ENCODE peak calls at places on chromosomes 2 and 18, in eight cellular contexts. One of them, this sample, is unnamed.
A peak's percentile ranks its signal among the peaks of the same experiment; 100 is the strongest.

GRCh38 chr2:216678813-216679657 is 16.3 kb downstream of the IGFBP5 start:
- DNase-seq in left ventricle myocardium inferior: no peak
- DNase-seq in stomach: no peak
- DNase-seq in body of pancreas: no peak
- DNase-seq in fibroblast of lung: no peak
- DNase-seq in Panc1: no peak
- DNase-seq in IMR-90: no peak
- DNase-seq in esophagus squamous epithelium: no peak
- DNase-seq in this sample: no peak

GRCh38 chr18:13320133-13320532 is 101.6 kb downstream of the LDLRAD4 start:
- DNase-seq in stomach: no peak
- DNase-seq in body of pancreas: no peak
- DNase-seq in Panc1: no peak
- DNase-seq in fibroblast of lung: no peak
- DNase-seq in IMR-90: no peak
- DNase-seq in esophagus squamous epithelium: no peak
- DNase-seq in left ventricle myocardium inferior: no peak
- DNase-seq in this sample: no peak

GRCh38 chr18:79458131-79458838 is 62.6 kb downstream of the NFATC1 start:
- DNase-seq in stomach: peak; percentile 63
- DNase-seq in fibroblast of lung: peak; percentile 93
- DNase-seq in left ventricle myocardium inferior: peak; percentile 76
- DNase-seq in Panc1: peak; percentile 15
- DNase-seq in body of pancreas: peak; percentile 49
- DNase-seq in IMR-90: peak; percentile 84
- DNase-seq in esophagus squamous epithelium: no peak
- DNase-seq in this sample: no peak

GRCh38 chr2:236785611-236786057 is 216.0 kb downstream of the ACKR3 start:
- DNase-seq in stomach: no peak
- DNase-seq in fibroblast of lung: peak; percentile 50
- DNase-seq in IMR-90: no peak
- DNase-seq in left ventricle myocardium inferior: no peak
- DNase-seq in body of pancreas: no peak
- DNase-seq in Panc1: no peak
- DNase-seq in esophagus squamous epithelium: no peak
- DNase-seq in this sample: no peak

GRCh38 chr2:188852752-188853151 is 121.4 kb upstream of the COL3A1 start:
- DNase-seq in stomach: no peak
- DNase-seq in Panc1: no peak
- DNase-seq in body of pancreas: no peak
- DNase-seq in fibroblast of lung: peak; percentile 20
- DNase-seq in esophagus squamous epithelium: no peak
- DNase-seq in IMR-90: peak; percentile 37
- DNase-seq in left ventricle myocardium inferior: no peak
- DNase-seq in this sample: no peak

GRCh38 chr2:188785515-188785914 is 188.7 kb upstream of the COL3A1 start:
- DNase-seq in stomach: no peak
- DNase-seq in esophagus squamous epithelium: no peak
- DNase-seq in Panc1: no peak
- DNase-seq in body of pancreas: no peak
- DNase-seq in left ventricle myocardium inferior: no peak
- DNase-seq in IMR-90: no peak
- DNase-seq in fibroblast of lung: peak; percentile 17
- DNase-seq in this sample: no peak

GRCh38 chr2:135694711-135695110 is 46.9 kb upstream of the UBXN4 start:
- DNase-seq in fibroblast of lung: no peak
- DNase-seq in stomach: no peak
- DNase-seq in IMR-90: peak; percentile 7
- DNase-seq in body of pancreas: no peak
- DNase-seq in left ventricle myocardium inferior: no peak
- DNase-seq in esophagus squamous epithelium: no peak
- DNase-seq in Panc1: no peak
- DNase-seq in this sample: no peak

GRCh38 chr2:88090446-88091283 is 23.0 kb downstream of the SMYD1 start:
- DNase-seq in Panc1: no peak
- DNase-seq in esophagus squamous epithelium: no peak
- DNase-seq in left ventricle myocardium inferior: no peak
- DNase-seq in IMR-90: no peak
- DNase-seq in fibroblast of lung: no peak
- DNase-seq in body of pancreas: no peak
- DNase-seq in stomach: no peak
- DNase-seq in this sample: no peak

GRCh38 chr18:63074987-63075404 is 244.6 kb downstream of the BCL2 start:
- DNase-seq in left ventricle myocardium inferior: peak; percentile 84
- DNase-seq in esophagus squamous epithelium: no peak
- DNase-seq in IMR-90: peak; percentile 16
- DNase-seq in fibroblast of lung: peak; percentile 36
- DNase-seq in Panc1: no peak
- DNase-seq in stomach: peak; percentile 68
- DNase-seq in body of pancreas: peak; percentile 70
- DNase-seq in this sample: peak; percentile 56

GRCh38 chr2:168671932-168672331 is 130.5 kb upstream of the NOSTRIN start:
- DNase-seq in body of pancreas: no peak
- DNase-seq in IMR-90: peak; percentile 75
- DNase-seq in Panc1: no peak
- DNase-seq in esophagus squamous epithelium: no peak
- DNase-seq in left ventricle myocardium inferior: no peak
- DNase-seq in fibroblast of lung: peak; percentile 53
- DNase-seq in stomach: no peak
- DNase-seq in this sample: no peak

GRCh38 chr2:43057026-43057741 is 169.2 kb downstream of the ZFP36L2 start:
- DNase-seq in Panc1: no peak
- DNase-seq in left ventricle myocardium inferior: peak; percentile 68
- DNase-seq in esophagus squamous epithelium: no peak
- DNase-seq in stomach: peak; percentile 81
- DNase-seq in fibroblast of lung: no peak
- DNase-seq in body of pancreas: peak; percentile 56
- DNase-seq in IMR-90: no peak
- DNase-seq in this sample: no peak
- H3K27ac ChIP-seq in Panc1: no peak overlapping the region
- H3K27ac ChIP-seq in left ventricle myocardium inferior: no peak overlapping the region
- H3K27ac ChIP-seq in esophagus squamous epithelium: no peak overlapping the region
- H3K27ac ChIP-seq in stomach: no peak overlapping the region
- H3K27ac ChIP-seq in fibroblast of lung: no peak overlapping the region
- H3K27ac ChIP-seq in body of pancreas: no peak overlapping the region
- H3K27ac ChIP-seq in IMR-90: no peak overlapping the region
- H3K27ac ChIP-seq in this sample: no peak overlapping the region

DNA sequence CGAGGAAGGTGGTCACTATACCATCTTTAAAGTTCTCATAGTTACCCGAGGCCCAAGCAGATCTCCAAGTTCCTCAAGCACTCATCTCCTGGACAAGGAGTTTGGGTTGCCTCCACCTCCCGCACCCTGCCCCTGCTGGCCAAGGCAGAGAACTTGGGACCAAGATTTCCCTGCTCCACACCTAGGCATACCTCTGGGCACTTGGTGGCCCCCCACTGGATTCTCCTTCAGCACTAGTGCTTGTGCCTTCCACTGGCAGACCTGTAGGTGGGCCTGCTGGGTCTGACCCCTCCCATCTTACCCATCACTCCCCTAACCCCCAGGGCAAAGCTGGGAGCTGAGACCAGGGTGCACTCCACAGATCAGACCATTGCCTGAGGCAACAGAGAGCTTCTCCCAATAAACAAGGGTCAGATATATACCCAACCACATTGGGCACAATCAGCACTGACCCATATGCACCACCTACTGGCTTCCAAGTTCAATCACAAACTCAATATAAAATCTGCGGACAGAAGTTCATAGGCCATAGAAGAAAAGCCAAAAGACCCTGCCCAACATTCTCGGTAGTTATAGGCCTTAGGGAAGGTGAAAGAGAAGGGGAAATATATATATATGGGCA is 244.2 kb downstream of the EXOC6B start:
- DNase-seq in fibroblast of lung: no peak
- DNase-seq in IMR-90: no peak
- DNase-seq in Panc1: no peak
- DNase-seq in left ventricle myocardium inferior: no peak
- DNase-seq in stomach: no peak
- DNase-seq in body of pancreas: no peak
- DNase-seq in esophagus squamous epithelium: no peak
- DNase-seq in this sample: no peak
- TF ChIP-seq CTCF in fibroblast of lung: no peak
- TF ChIP-seq CTCF in IMR-90: no peak
- TF ChIP-seq CTCF in Panc1: peak; percentile 43
- TF ChIP-seq CTCF in left ventricle myocardium inferior: no peak
- TF ChIP-seq CTCF in stomach: no peak
- TF ChIP-seq CTCF in body of pancreas: no peak
- TF ChIP-seq CTCF in esophagus squamous epithelium: no peak
- TF ChIP-seq CTCF in this sample: no peak

GRCh38 chr2:65381607-65382032 is 50.8 kb downstream of the SPRED2 start:
- DNase-seq in fibroblast of lung: no peak
- DNase-seq in esophagus squamous epithelium: no peak
- DNase-seq in Panc1: no peak
- DNase-seq in IMR-90: no peak
- DNase-seq in stomach: no peak
- DNase-seq in body of pancreas: no peak
- DNase-seq in left ventricle myocardium inferior: no peak
- DNase-seq in this sample: no peak

GRCh38 chr2:65383571-65384488 is 48.6 kb downstream of the SPRED2 start:
- DNase-seq in esophagus squamous epithelium: no peak
- DNase-seq in body of pancreas: no peak
- DNase-seq in IMR-90: peak; percentile 56
- DNase-seq in fibroblast of lung: peak; percentile 56
- DNase-seq in stomach: peak; percentile 43
- DNase-seq in Panc1: no peak
- DNase-seq in left ventricle myocardium inferior: no peak
- DNase-seq in this sample: no peak

GRCh38 chr2:65382776-65383357 is 49.5 kb downstream of the SPRED2 start:
- DNase-seq in IMR-90: peak; percentile 98
- DNase-seq in Panc1: no peak
- DNase-seq in esophagus squamous epithelium: peak; percentile 26
- DNase-seq in body of pancreas: peak; percentile 77
- DNase-seq in stomach: peak; percentile 87
- DNase-seq in left ventricle myocardium inferior: peak; percentile 77
- DNase-seq in fibroblast of lung: peak; percentile 100
- DNase-seq in this sample: no peak

GRCh38 chr2:65380243-65380642 is 52.2 kb downstream of the SPRED2 start:
- DNase-seq in left ventricle myocardium inferior: no peak
- DNase-seq in stomach: no peak
- DNase-seq in esophagus squamous epithelium: no peak
- DNase-seq in fibroblast of lung: peak; percentile 50
- DNase-seq in body of pancreas: no peak
- DNase-seq in Panc1: no peak
- DNase-seq in IMR-90: no peak
- DNase-seq in this sample: no peak

DNA sequence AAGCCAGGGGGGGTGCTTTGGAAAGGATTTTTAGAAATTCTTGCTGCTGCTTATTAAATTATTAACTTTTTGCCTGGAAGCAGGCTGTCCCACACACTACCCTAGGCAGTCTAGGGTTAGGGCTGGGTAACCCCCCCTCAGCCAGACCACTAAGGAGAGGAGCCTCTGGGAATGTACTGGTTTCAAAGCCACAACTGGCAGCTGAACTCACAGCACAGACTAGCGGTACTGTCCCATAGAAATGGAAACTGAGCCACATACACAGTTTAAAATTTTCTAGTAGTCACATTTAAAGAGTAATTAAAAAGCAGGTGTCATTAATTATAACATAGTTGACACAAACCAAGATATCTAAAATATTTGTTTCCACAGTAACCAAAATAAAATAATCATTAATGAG is 50.1 kb downstream of the SPRED2 start:
- DNase-seq in IMR-90: no peak
- DNase-seq in left ventricle myocardium inferior: no peak
- DNase-seq in Panc1: no peak
- DNase-seq in fibroblast of lung: peak; percentile 51
- DNase-seq in stomach: no peak
- DNase-seq in esophagus squamous epithelium: no peak
- DNase-seq in body of pancreas: no peak
- DNase-seq in this sample: no peak
- H3K4me1 ChIP-seq in IMR-90: peaks cover 32% of the 10 kb centered on the region
- H3K4me1 ChIP-seq in left ventricle myocardium inferior: peaks cover 91% of the 10 kb centered on the region
- H3K4me1 ChIP-seq in Panc1: peaks cover 88% of the 10 kb centered on the region
- H3K4me1 ChIP-seq in fibroblast of lung: peaks cover 31% of the 10 kb centered on the region
- H3K4me1 ChIP-seq in stomach: peaks cover 63% of the 10 kb centered on the region
- H3K4me1 ChIP-seq in esophagus squamous epithelium: peaks cover 55% of the 10 kb centered on the region
- H3K4me1 ChIP-seq in body of pancreas: peaks cover 42% of the 10 kb centered on the region
- H3K4me1 ChIP-seq in this sample: peaks cover 66% of the 10 kb centered on the region

DNA sequence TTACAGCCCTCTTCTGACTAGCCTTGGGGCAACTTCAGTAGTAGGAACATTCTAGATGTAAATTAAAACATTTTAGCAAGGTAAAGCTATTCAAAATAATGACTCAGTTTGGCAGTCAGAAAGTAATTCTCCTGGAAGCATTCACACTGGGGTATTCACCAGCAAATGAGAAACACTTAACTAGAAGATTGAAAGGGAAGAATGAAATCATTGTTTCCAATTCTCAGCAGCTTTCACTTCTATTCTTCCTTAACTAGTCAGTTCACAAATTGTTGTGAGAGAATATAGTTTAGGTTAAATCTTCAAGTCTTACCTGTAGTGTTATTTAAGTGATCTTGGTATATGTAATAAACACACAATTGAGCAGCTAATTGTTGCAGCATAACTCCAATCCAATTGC is 1135.6 kb upstream of the FAM98A start:
- DNase-seq in left ventricle myocardium inferior: no peak
- DNase-seq in esophagus squamous epithelium: no peak
- DNase-seq in stomach: no peak
- DNase-seq in Panc1: no peak
- DNase-seq in fibroblast of lung: no peak
- DNase-seq in IMR-90: no peak
- DNase-seq in body of pancreas: no peak
- DNase-seq in this sample: no peak
- H3K27ac ChIP-seq in left ventricle myocardium inferior: no peak overlapping the region
- H3K27ac ChIP-seq in esophagus squamous epithelium: no peak overlapping the region
- H3K27ac ChIP-seq in stomach: no peak overlapping the region
- H3K27ac ChIP-seq in Panc1: no peak overlapping the region
- H3K27ac ChIP-seq in fibroblast of lung: no peak overlapping the region
- H3K27ac ChIP-seq in IMR-90: no peak overlapping the region
- H3K27ac ChIP-seq in body of pancreas: peak overlapping the region; percentile 3
- H3K27ac ChIP-seq in this sample: no peak overlapping the region

DNA sequence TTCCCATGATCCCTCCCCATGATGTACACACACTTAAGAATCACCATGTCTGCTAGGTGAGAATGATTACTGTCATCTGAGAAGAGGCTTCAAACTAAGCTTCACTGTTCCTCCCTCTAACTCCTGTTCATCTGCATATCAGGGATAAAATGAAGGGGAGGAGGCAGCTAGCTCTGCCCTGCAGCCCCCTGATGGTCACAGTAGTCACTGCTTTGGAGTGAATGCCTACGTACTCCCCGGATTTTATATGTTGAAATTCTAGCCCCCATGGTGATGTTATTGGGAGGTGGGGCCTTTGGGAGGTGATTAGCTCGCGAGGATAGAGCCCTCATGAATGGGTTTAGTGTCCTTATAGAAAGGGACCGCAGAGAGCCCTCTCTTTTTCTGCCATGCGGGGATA is 156.4 kb downstream of the NCKAP5 start:
- DNase-seq in fibroblast of lung: no peak
- DNase-seq in esophagus squamous epithelium: no peak
- DNase-seq in stomach: no peak
- DNase-seq in left ventricle myocardium inferior: no peak
- DNase-seq in body of pancreas: no peak
- DNase-seq in IMR-90: no peak
- DNase-seq in Panc1: no peak
- DNase-seq in this sample: no peak
- TF ChIP-seq CTCF in fibroblast of lung: no peak
- TF ChIP-seq CTCF in esophagus squamous epithelium: no peak
- TF ChIP-seq CTCF in stomach: no peak
- TF ChIP-seq CTCF in left ventricle myocardium inferior: no peak
- TF ChIP-seq CTCF in body of pancreas: no peak
- TF ChIP-seq CTCF in IMR-90: no peak
- TF ChIP-seq CTCF in Panc1: no peak
- TF ChIP-seq CTCF in this sample: no peak

GRCh38 chr18:35618289-35618688 is 36.7 kb downstream of the GALNT1 start:
- DNase-seq in fibroblast of lung: no peak
- DNase-seq in Panc1: no peak
- DNase-seq in stomach: no peak
- DNase-seq in body of pancreas: no peak
- DNase-seq in IMR-90: no peak
- DNase-seq in esophagus squamous epithelium: no peak
- DNase-seq in left ventricle myocardium inferior: no peak
- DNase-seq in this sample: no peak
- H3K4me1 ChIP-seq in fibroblast of lung: no peaks in the 10 kb centered on the region
- H3K4me1 ChIP-seq in Panc1: peaks cover 60% of the 10 kb centered on the region
- H3K4me1 ChIP-seq in stomach: peaks cover 41% of the 10 kb centered on the region
- H3K4me1 ChIP-seq in body of pancreas: peaks cover 7% of the 10 kb centered on the region
- H3K4me1 ChIP-seq in IMR-90: peaks cover 7% of the 10 kb centered on the region
- H3K4me1 ChIP-seq in esophagus squamous epithelium: no peaks in the 10 kb centered on the region
- H3K4me1 ChIP-seq in left ventricle myocardium inferior: peaks cover 56% of the 10 kb centered on the region
- H3K4me1 ChIP-seq in this sample: peaks cover 64% of the 10 kb centered on the region